ENCODE peak calls at places on chromosomes 12 and 14, in five cellular contexts. E is PC-9, P is astrocyte of the spinal cord, Z is ovary, W is endothelial cell. L is an unnamed sample.

GRCh38 chr14:104826197-104826857 is 25.4 kb downstream of the ZBTB42 start:
- DNase-seq in E (peak; percentile 87), W (peak; percentile 99), P (peak; percentile 58), Z (peak; percentile 95), L (peak; percentile 96)

GRCh38 chr12:1634590-1635191 is 5.7 kb downstream of the WNT5B start:
- DNase-seq in E (peak; percentile 63), W (peak; percentile 83), P (peak; percentile 78), Z (peak; percentile 87), L (peak; percentile 74)

GRCh38 chr12:49026101-49026500 is 7.5 kb upstream of the PRKAG1 start:
- DNase-seq in W (no peak), E (no peak), Z (no peak), P (no peak), L (no peak)

GRCh38 chr12:76002598-76003262 is 28.8 kb downstream of the PHLDA1 start:
- DNase-seq in Z (no peak), P (no peak), W (no peak), E (no peak), L (no peak)

GRCh38 chr12:27463826-27464554 is 17.5 kb downstream of the SMCO2 start:
- DNase-seq in E (no peak), Z (peak; percentile 83), P (no peak), W (no peak), L (no peak)

GRCh38 chr12:119178544-119179334 is at the start of gene HSPB8:
- DNase-seq in E (peak; percentile 88), Z (peak; percentile 83), W (peak; percentile 38), P (peak; percentile 79), L (peak; percentile 65)

GRCh38 chr12:50069069-50069468 is 11.7 kb downstream of the ASIC1 start:
- DNase-seq in W (no peak), E (no peak), Z (no peak), P (no peak), L (no peak)

GRCh38 chr14:100071545-100071944 is 6.3 kb downstream of the EVL start:
- DNase-seq in W (no peak), E (no peak), Z (no peak), P (no peak), L (no peak)

GRCh38 chr12:11711675-11712327 is 62.3 kb downstream of the ETV6 start:
- DNase-seq in Z (no peak), W (no peak), P (no peak), E (no peak), L (no peak)

GRCh38 chr14:99659333-99659741 is 14.4 kb downstream of the HHIPL1 start:
- DNase-seq in E (no peak), W (peak; percentile 47), P (no peak), Z (no peak), L (no peak)

GRCh38 chr12:44875954-44876553 is at the start of gene NELL2:
- DNase-seq in E (peak; percentile 14), W (peak; percentile 52), Z (no peak), P (peak; percentile 7), L (peak; percentile 24)

GRCh38 chr14:31787377-31787776 is 226.2 kb downstream of the NUBPL start:
- DNase-seq in W (no peak), Z (no peak), E (no peak), P (no peak), L (no peak)

GRCh38 chr12:19191563-19191962 is 62.0 kb downstream of the PLEKHA5 start:
- DNase-seq in P (no peak), Z (no peak), W (no peak), E (no peak), L (no peak)

GRCh38 chr12:10705655-10706054 is 17.5 kb downstream of the YBX3 start:
- DNase-seq in Z (no peak), P (peak; percentile 40), E (no peak), W (no peak), L (no peak)

GRCh38 chr14:73465833-73466532 is 7.6 kb upstream of the NUMB start:
- DNase-seq in W (peak; percentile 14), Z (no peak), P (no peak), E (no peak), L (no peak)

GRCh38 chr14:54446201-54446693 is 5.1 kb upstream of the CNIH1 start:
- DNase-seq in Z (peak; percentile 55), W (no peak), E (no peak), P (no peak), L (peak; percentile 26)

GRCh38 chr12:51242150-51242549 is 3.5 kb downstream of the DAZAP2 start:
- DNase-seq in P (no peak), Z (no peak), E (no peak), W (no peak), L (no peak)

GRCh38 chr12:20044836-20045235 is 323.5 kb upstream of the PDE3A start:
- DNase-seq in Z (no peak), P (peak; percentile 16), E (no peak), W (no peak), L (no peak)

GRCh38 chr12:93773122-93773871 is 96.1 kb downstream of the CRADD start:
- DNase-seq in P (peak; percentile 72), Z (no peak), E (no peak), W (no peak), L (no peak)

GRCh38 chr12:117874842-117875434 is 93.9 kb downstream of the KSR2 start:
- DNase-seq in W (peak; percentile 87), E (peak; percentile 71), Z (peak; percentile 50), P (peak; percentile 54), L (peak; percentile 87)

GRCh38 chr12:124077730-124078129 is 104.7 kb downstream of the ZNF664 start:
- DNase-seq in W (no peak), P (no peak), E (no peak), Z (no peak), L (no peak)

GRCh38 chr12:84642201-84642600 is 270.4 kb downstream of the SLC6A15 start:
- DNase-seq in P (no peak), W (no peak), E (no peak), Z (no peak), L (no peak)

GRCh38 chr14:49966971-49967630 is 74.2 kb downstream of the ARF6 start:
- DNase-seq in P (no peak), E (no peak), Z (no peak), W (no peak), L (no peak)

GRCh38 chr14:94543450-94544123 is 17.7 kb upstream of the SERPINA4 start:
- DNase-seq in W (no peak), P (peak; percentile 25), E (no peak), Z (peak; percentile 65), L (no peak)

GRCh38 chr14:74952195-74952665 is 3.2 kb downstream of the PGF start:
- DNase-seq in Z (no peak), W (no peak), P (no peak), E (no peak), L (no peak)

GRCh38 chr12:56900583-56900982 is 33.6 kb downstream of the SDR9C7 start:
- DNase-seq in P (no peak), E (no peak), Z (no peak), W (no peak), L (no peak)

GRCh38 chr12:72330291-72330690 is 58.1 kb downstream of the TRHDE start:
- DNase-seq in Z (peak; percentile 31), W (no peak), E (no peak), P (peak; percentile 45), L (no peak)

GRCh38 chr12:132150780-132151144 is 6.5 kb downstream of the NOC4L start:
- DNase-seq in W (no peak), E (no peak), P (no peak), Z (no peak), L (no peak)

GRCh38 chr14:75249958-75250336 is 28.7 kb upstream of the FOS start:
- DNase-seq in Z (no peak), P (no peak), E (no peak), W (no peak), L (no peak)

GRCh38 chr14:20515846-20516245 is 10.5 kb downstream of the RNASE10 start:
- DNase-seq in E (no peak), W (no peak), Z (no peak), P (no peak), L (no peak)

GRCh38 chr14:92254786-92255185 is 68.2 kb upstream of the SLC24A4 start:
- DNase-seq in W (peak; percentile 61), E (no peak), P (peak; percentile 21), Z (peak; percentile 62), L (no peak)
- TF ChIP-seq CTCF in W (no peak), E (no peak), P (no peak), Z (no peak), L (no peak)

DNA sequence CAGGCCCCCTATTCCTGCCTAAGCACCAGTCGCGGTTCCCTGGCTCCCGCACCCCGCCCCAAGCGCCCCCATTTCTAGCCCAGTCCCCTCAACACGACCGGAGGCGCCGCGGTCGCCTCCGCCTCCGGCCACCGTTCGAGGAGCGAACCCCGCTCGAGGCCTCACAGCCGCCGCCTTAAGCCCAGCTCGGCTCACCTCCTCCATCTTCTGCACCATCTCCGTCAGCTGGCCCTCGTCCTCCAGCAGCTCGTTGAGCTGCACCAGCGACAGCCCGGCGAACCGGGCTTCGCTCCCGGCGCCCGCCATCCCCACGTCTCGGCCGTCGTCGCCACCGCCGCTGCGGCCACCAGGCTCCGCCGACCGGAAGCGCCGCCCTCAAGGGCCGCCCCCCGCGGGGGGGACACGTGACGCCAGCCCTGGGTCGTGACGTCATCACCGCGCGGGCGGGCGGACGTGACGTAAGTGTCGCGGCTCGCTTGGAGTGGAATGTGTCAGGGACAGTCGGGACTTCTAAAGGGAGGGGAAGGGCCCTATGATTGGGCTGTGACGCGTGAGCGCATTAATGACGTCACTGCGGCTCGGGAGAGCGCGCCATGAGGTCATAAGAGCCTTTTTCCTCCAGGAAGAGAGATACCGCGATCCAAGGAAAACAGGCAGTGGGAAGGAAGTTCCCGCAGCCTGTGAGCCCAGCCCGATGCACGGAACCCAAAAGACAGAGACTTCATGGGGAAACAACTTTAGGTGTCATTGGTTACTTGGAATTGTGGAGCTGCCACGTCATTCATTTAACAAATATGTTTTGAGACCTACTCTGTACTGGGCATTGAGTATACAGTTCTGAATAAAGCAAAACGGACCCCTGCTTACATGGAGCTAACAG is at the start of gene VPS37B:
- DNase-seq in E (peak; percentile 82), P (peak; percentile 85), Z (peak; percentile 86), W (peak; percentile 77), L (peak; percentile 93)
- TF ChIP-seq CTCF in E (no peak), P (no peak), Z (no peak), W (no peak), L (no peak)

GRCh38 chr14:21749306-21749868 is 75.8 kb upstream of the OR4E1 start:
- DNase-seq in E (no peak), W (no peak), Z (no peak), P (no peak), L (no peak)

GRCh38 chr14:21748869-21749303 is 75.3 kb upstream of the OR4E1 start:
- DNase-seq in W (peak; percentile 67), Z (no peak), P (peak; percentile 45), E (peak; percentile 16), L (peak; percentile 44)
- TF ChIP-seq CTCF in W (peak; percentile 65), Z (no peak), P (peak; percentile 83), E (peak; percentile 70), L (peak; percentile 38)

GRCh38 chr12:15679146-15679545 is 110.0 kb downstream of the EPS8 start:
- DNase-seq in W (no peak), Z (no peak), E (no peak), P (peak; percentile 66), L (no peak)

GRCh38 chr12:15682826-15683225 is 106.4 kb downstream of the EPS8 start:
- DNase-seq in Z (no peak), P (no peak), E (no peak), W (no peak), L (no peak)

GRCh38 chr12:15677696-15678095 is 111.5 kb downstream of the EPS8 start:
- DNase-seq in P (no peak), W (no peak), Z (no peak), E (no peak), L (no peak)

DNA sequence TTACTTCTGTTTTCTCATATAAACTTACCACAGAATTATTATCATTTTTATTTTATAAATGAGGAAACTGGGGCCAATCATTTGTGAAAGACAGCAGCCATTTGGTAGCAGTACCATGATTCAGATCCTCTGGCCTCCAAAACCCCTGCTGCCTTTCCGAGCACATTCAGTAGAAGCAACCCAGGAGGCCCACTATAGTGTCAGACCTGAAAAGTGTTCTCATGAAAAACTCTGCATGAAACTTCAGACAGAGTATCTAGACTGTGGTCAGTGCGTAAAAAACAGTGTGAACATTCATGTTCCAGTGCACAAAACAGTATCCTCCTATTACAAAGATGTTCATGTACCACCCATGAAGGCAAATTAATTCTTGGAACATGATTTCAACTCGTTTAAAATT is 112.0 kb downstream of the EPS8 start:
- DNase-seq in P (peak; percentile 80), E (no peak), W (no peak), Z (no peak), L (no peak)
- TF ChIP-seq CTCF in P (no peak), E (no peak), W (no peak), Z (no peak), L (no peak)

L was measured in Calu3.